ENCODE peak calls at places on chromosomes 6 and 20, in seven cellular contexts. G, K, V, C, Q, A and T are unnamed samples.
A peak's percentile ranks its signal among the peaks of the same experiment; 100 is the strongest.

GRCh38 chr6:134111062-134111677 is 58.7 kb upstream of the SLC2A12 start:
- DNase-seq in C (no peak), A (no peak), V (peak; percentile 58), Q (peak; percentile 43), G (no peak), K (no peak), T (peak; percentile 3)

GRCh38 chr20:10863337-10864060 is 189.7 kb upstream of the JAG1 start:
- DNase-seq in A (no peak), K (no peak), Q (no peak), C (no peak), V (peak; percentile 23), G (no peak), T (no peak)

GRCh38 chr20:20375862-20376261 is 8.0 kb downstream of the INSM1 start:
- DNase-seq in Q (no peak), C (no peak), G (no peak), K (no peak), V (no peak), A (no peak), T (no peak)

GRCh38 chr6:100305237-100305869 is 159.4 kb downstream of the SIM1 start:
- DNase-seq in V (no peak), A (no peak), C (no peak), K (no peak), G (no peak), Q (no peak), T (no peak)

GRCh38 chr20:30376767-30377658 is 880.5 kb upstream of the DEFB115 start:
- DNase-seq in K (peak; percentile 58), V (peak; percentile 68), A (peak; percentile 75), C (no peak), G (peak; percentile 93), Q (peak; percentile 80), T (peak; percentile 88)

GRCh38 chr6:138004423-138005287 is 102.6 kb downstream of the PERP start:
- DNase-seq in G (no peak), C (no peak), V (peak; percentile 32), A (no peak), Q (peak; percentile 46), K (no peak), T (no peak)

GRCh38 chr6:165663283-165663735 is 268 bp upstream of the PDE10A start:
- DNase-seq in G (peak; percentile 62), A (no peak), V (no peak), C (no peak), Q (no peak), K (no peak), T (no peak)

GRCh38 chr20:11608736-11609135 is 309.0 kb upstream of the BTBD3 start:
- DNase-seq in G (no peak), V (no peak), C (no peak), Q (no peak), K (no peak), A (no peak), T (no peak)

GRCh38 chr20:4815618-4816017 is 93.9 kb downstream of the PRND start:
- DNase-seq in K (no peak), A (no peak), V (no peak), Q (no peak), C (no peak), G (no peak), T (no peak)

GRCh38 chr20:4821590-4821989 is 99.9 kb downstream of the PRND start:
- DNase-seq in V (no peak), K (no peak), C (no peak), Q (no peak), G (no peak), A (no peak), T (no peak)

GRCh38 chr20:4817230-4817671 is 95.5 kb downstream of the PRND start:
- DNase-seq in A (no peak), K (no peak), Q (no peak), G (no peak), V (no peak), C (no peak), T (no peak)

GRCh38 chr20:4819901-4820300 is 98.2 kb downstream of the PRND start:
- DNase-seq in K (no peak), Q (no peak), V (no peak), A (no peak), G (no peak), C (no peak), T (no peak)

GRCh38 chr20:4820833-4821518 is 99.3 kb downstream of the PRND start:
- DNase-seq in K (no peak), V (no peak), C (no peak), Q (no peak), A (no peak), G (no peak), T (no peak)
- H3K4me1 ChIP-seq in K (peaks cover 59% of the 10 kb centered on the region), V (peaks cover 33% of the 10 kb centered on the region), C (peaks cover 25% of the 10 kb centered on the region), Q (peaks cover 6% of the 10 kb centered on the region), A (peaks cover 16% of the 10 kb centered on the region), G (peaks cover 80% of the 10 kb centered on the region), T (peaks cover 21% of the 10 kb centered on the region)

GRCh38 chr6:108710560-108710959 is 137.7 kb upstream of the ARMC2 start:
- DNase-seq in K (no peak), C (no peak), Q (no peak), G (no peak), A (no peak), V (no peak), T (no peak)
- H3K27ac ChIP-seq in K (no peak overlapping the region), C (no peak overlapping the region), Q (no peak overlapping the region), G (no peak overlapping the region), A (no peak overlapping the region), V (no peak overlapping the region), T (no peak overlapping the region)

DNA sequence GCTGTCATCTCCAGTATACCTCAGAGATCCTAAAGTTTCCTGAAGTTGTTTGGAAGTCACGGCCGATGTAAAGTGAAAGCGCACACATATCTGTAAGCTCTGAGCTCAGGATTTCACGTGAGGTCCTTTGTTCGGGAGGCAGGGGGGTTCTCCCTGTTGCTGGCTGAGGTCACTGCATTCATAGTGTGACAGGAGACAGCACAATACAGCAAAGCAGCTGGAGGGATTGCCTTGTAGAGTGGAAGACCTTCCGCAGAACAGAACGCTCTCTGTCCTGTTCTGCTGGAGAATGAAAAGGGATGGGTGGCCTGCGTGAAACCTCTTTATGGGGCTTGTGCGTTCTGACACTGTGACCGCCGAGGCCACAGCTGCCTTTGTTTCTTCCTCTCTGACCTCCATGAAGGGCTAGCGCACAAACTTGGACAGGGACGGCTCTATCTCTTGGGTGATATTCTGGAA is 13.4 kb upstream of the SERPINB1 start:
- DNase-seq in K (no peak), G (no peak), A (no peak), C (no peak), Q (no peak), V (no peak), T (no peak)
- H3K4me1 ChIP-seq in K (peaks cover 71% of the 10 kb centered on the region), G (peaks cover 88% of the 10 kb centered on the region), A (peaks cover 30% of the 10 kb centered on the region), C (peaks cover 21% of the 10 kb centered on the region), Q (no peaks in the 10 kb centered on the region), V (peaks cover 91% of the 10 kb centered on the region), T (peaks cover 64% of the 10 kb centered on the region)

DNA sequence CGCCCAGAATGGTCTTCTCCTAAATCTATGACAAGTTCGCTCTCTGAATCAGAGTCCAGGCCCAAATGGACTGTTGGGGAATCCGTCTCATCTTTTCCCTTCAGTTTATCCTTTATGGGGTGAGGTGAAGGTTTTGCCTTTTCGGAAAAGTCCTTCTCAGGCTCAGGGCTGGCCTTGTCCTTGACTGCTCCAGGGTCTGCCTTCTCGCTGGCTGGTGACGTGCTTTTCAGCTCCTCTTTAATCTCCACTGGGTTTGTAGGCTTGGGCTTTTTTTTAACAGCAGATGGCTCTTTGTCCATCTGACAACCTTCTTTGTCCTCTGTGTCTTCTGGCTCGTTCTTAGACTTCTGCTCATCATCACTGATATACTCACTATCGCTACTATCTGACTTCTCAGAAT is 110.4 kb downstream of the ZMYND8 start:
- DNase-seq in C (no peak), Q (no peak), A (no peak), K (no peak), V (no peak), G (no peak), T (no peak)
- H3K27ac ChIP-seq in C (no peak overlapping the region), Q (no peak overlapping the region), A (no peak overlapping the region), K (no peak overlapping the region), V (no peak overlapping the region), G (no peak overlapping the region), T (no peak overlapping the region)

GRCh38 chr6:106243261-106243660 is 82.3 kb downstream of the ATG5 start:
- DNase-seq in C (no peak), Q (no peak), G (no peak), K (no peak), A (no peak), V (no peak), T (no peak)

GRCh38 chr6:106237286-106237685 is 88.3 kb downstream of the ATG5 start:
- DNase-seq in G (no peak), Q (no peak), K (no peak), C (no peak), A (no peak), V (no peak), T (no peak)

GRCh38 chr6:106244931-106245330 is 80.6 kb downstream of the ATG5 start:
- DNase-seq in C (no peak), V (no peak), G (no peak), K (no peak), Q (no peak), A (no peak), T (no peak)

GRCh38 chr6:106244521-106244920 is 81.0 kb downstream of the ATG5 start:
- DNase-seq in V (no peak), G (no peak), A (no peak), K (no peak), C (no peak), Q (no peak), T (no peak)

GRCh38 chr6:106241498-106241897 is 84.1 kb downstream of the ATG5 start:
- DNase-seq in C (no peak), Q (no peak), V (no peak), K (no peak), G (no peak), A (no peak), T (no peak)
- H3K4me1 ChIP-seq in C (no peaks in the 10 kb centered on the region), Q (no peaks in the 10 kb centered on the region), V (no peaks in the 10 kb centered on the region), K (peaks cover 3% of the 10 kb centered on the region), G (no peaks in the 10 kb centered on the region), A (no peaks in the 10 kb centered on the region), T (no peaks in the 10 kb centered on the region)

DNA sequence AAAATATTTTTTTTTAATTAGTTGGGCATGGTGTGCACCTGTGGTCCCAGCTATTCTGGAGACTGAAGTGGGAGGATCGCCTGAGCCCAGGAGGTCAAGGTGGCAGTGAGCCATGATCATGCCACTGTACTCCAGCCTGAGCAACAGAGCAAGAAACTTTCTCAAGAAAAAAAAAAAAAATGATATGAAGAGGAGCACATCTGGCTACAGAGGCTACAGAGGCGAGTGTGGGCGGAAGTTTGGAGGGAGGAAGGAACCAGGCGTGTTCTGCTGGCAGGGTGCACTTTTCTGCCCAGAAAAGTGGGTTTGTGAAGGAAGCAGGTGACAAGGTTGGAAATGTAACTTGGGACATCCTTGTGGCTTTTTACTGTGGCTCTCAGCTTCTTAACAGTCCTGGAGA is 96.7 kb downstream of the SNX5 start:
- DNase-seq in K (no peak), Q (no peak), G (no peak), C (no peak), A (no peak), V (no peak), T (no peak)
- H3K27ac ChIP-seq in K (no peak overlapping the region), Q (no peak overlapping the region), G (no peak overlapping the region), C (no peak overlapping the region), A (no peak overlapping the region), V (no peak overlapping the region), T (no peak overlapping the region)